ENCODE peak calls at places on chromosomes 6 and 20, in four cellular contexts. One of them, this sample, is unnamed.
A peak's percentile ranks its signal among the peaks of the same experiment; 100 is the strongest.

GRCh38 chr20:22861231-22861980 is 173.7 kb upstream of the SSTR4 start:
- DNase-seq in body of pancreas: no peak
- DNase-seq in H1: no peak
- DNase-seq in IMR-90: peak; percentile 10
- DNase-seq in this sample: no peak

GRCh38 chr20:45611054-45611453 is 18.5 kb upstream of the WFDC10A start:
- DNase-seq in body of pancreas: no peak
- DNase-seq in H1: no peak
- DNase-seq in IMR-90: peak; percentile 75
- DNase-seq in this sample: no peak

GRCh38 chr20:11274137-11274536 is 600.3 kb upstream of the JAG1 start:
- DNase-seq in body of pancreas: peak; percentile 36
- DNase-seq in H1: no peak
- DNase-seq in IMR-90: peak; percentile 79
- DNase-seq in this sample: peak; percentile 5

GRCh38 chr6:168099201-168100010 is 20.4 kb upstream of the FRMD1 start:
- DNase-seq in body of pancreas: no peak
- DNase-seq in H1: no peak
- DNase-seq in IMR-90: no peak
- DNase-seq in this sample: peak; percentile 7

GRCh38 chr6:34610819-34611477 is 54.8 kb upstream of the SPDEF start:
- DNase-seq in body of pancreas: no peak
- DNase-seq in H1: no peak
- DNase-seq in IMR-90: peak; percentile 95
- DNase-seq in this sample: peak; percentile 77

GRCh38 chr20:34528921-34529297 is 12.7 kb downstream of the DYNLRB1 start:
- DNase-seq in body of pancreas: no peak
- DNase-seq in H1: no peak
- DNase-seq in IMR-90: no peak
- DNase-seq in this sample: no peak

GRCh38 chr6:7624781-7625710 is 35.0 kb downstream of the SNRNP48 start:
- DNase-seq in body of pancreas: no peak
- DNase-seq in H1: no peak
- DNase-seq in IMR-90: no peak
- DNase-seq in this sample: peak; percentile 3

GRCh38 chr6:37125779-37126553 is 44.0 kb upstream of the PIM1 start:
- DNase-seq in body of pancreas: no peak
- DNase-seq in H1: peak; percentile 81
- DNase-seq in IMR-90: no peak
- DNase-seq in this sample: no peak

GRCh38 chr20:51812861-51813260 is 10.5 kb upstream of the SALL4 start:
- DNase-seq in body of pancreas: no peak
- DNase-seq in H1: no peak
- DNase-seq in IMR-90: no peak
- DNase-seq in this sample: no peak

DNA sequence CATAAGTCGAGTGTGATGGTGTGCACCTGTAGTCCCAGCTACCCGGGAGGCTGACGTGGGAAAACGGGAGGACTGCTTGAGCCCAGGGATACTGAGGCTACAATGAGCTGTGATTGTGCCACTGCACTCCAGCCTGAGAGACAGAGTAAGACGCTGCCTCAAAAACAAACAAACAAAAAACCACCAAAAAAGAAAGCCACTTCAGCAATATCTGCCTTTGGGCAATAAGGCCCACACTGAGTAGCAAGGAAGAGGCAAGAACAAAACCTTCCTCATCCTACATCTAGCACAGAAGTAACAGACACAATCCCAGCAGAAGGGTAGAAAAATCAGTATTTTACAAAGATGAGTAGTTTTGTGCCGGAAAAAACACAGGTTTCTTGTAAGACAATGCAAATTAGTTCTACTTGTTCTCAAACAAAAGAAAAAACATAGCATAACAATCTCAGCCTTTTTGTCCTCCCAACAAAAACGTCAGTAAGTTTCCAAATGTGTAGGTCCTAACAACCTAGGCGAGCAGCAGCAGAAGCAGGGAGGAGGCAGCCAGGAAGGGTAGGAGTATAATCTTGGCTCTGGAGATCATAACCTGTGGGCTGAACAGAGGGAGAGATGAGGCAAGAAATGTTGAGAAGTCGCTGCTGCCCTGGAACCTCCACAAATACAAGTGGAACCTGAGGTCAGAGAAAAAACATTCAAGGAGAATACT is 5.7 kb downstream of the PPP1R10 start:
- DNase-seq in body of pancreas: no peak
- DNase-seq in H1: no peak
- DNase-seq in IMR-90: no peak
- DNase-seq in this sample: no peak
- TF ChIP-seq POLR2A in body of pancreas: peak; percentile 12
- TF ChIP-seq POLR2A in H1: no peak
- TF ChIP-seq POLR2A in IMR-90: no peak
- TF ChIP-seq POLR2A in this sample: no peak

DNA sequence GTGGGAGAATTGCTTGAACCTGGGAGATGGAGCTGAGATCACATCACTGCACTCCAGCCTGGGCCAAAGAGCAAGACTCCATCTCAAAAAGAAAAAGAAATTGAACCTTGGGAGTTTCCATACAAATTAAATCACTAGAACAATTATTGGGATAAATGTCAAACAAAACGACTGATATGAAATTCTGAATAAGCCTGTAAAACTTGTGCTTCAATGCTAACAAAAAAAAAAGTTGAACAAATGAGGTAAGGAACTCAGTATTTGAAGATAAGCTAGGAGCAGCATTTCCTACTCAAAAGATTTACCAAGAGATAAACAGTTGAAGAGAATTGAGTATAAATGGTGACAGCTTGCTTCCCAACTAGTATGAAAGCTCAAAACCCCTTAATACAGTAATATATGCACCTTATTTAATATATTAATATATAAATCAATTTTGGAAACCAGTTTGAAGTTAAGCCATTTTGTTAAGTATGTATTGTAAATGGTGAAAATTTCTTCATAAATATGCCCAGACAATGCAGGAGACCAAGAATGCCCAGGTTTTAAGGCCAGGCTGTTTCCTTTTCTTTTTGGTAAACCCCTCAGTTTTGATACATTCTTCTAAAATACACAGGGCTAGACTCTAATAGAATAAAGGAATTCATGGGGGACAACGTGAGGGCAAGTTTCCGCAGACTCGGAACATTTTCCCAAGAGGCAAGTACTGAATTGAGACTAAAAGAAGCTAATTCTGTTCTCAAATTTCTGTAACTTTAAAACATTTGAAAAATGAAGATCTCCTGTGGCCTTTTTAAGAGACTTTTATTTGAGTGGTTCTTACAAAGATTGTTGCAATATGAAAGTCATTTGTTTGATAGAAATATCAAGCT is 3.9 kb downstream of the ROMO1 start:
- DNase-seq in body of pancreas: no peak
- DNase-seq in H1: no peak
- DNase-seq in IMR-90: no peak
- DNase-seq in this sample: no peak
- TF ChIP-seq POLR2A in body of pancreas: no peak
- TF ChIP-seq POLR2A in H1: no peak
- TF ChIP-seq POLR2A in IMR-90: no peak
- TF ChIP-seq POLR2A in this sample: no peak

DNA sequence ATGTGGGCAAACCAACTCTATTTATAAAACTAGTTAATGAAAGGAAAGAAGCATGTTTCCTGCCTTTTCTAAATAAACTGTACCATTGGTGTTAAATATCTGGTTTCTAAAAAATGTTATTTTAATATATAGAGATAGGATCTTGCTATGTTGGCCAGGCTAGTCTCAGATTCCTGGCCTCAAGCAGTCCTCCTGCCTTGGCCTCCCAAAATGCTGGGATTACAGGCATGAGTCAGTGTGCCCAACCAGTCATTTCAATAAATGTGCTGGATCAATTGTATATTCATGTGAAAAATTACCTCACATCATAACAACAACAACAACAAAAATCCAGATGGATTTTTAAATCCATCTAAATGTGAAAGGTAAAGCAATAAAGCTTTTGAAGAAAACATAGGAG is 80.3 kb downstream of the CDS2 start:
- DNase-seq in body of pancreas: no peak
- DNase-seq in H1: no peak
- DNase-seq in IMR-90: no peak
- DNase-seq in this sample: no peak
- TF ChIP-seq POLR2A in body of pancreas: no peak
- TF ChIP-seq POLR2A in H1: no peak
- TF ChIP-seq POLR2A in IMR-90: no peak
- TF ChIP-seq POLR2A in this sample: no peak

DNA sequence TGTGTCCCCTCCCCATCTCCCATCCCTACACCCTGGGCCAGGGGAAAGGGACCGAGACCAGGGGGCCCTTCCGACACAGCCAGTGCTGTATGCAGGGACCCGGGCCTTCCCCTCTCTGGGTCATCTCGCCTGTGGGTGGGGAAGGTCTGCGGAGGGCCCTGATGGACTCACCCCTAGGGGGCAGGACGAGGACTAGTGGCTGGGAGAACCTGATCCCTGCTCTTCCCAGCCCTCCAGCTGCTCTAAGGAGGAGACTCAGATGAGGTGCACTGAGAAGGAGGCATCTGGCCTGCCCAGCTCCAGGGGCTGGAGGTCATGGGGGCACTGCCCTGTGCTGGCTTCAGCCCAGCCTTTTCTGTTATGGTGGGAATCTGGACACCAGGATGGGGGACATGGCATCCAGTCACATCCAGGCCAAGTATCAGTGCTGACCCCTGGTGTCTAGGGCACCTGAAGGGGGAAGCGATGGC is 735 bp downstream of the MYL9 start:
- DNase-seq in body of pancreas: no peak
- DNase-seq in H1: peak; percentile 84
- DNase-seq in IMR-90: peak; percentile 70
- DNase-seq in this sample: no peak
- TF ChIP-seq POLR2A in body of pancreas: no peak
- TF ChIP-seq POLR2A in H1: no peak
- TF ChIP-seq POLR2A in IMR-90: peak; percentile 29
- TF ChIP-seq POLR2A in this sample: no peak

DNA sequence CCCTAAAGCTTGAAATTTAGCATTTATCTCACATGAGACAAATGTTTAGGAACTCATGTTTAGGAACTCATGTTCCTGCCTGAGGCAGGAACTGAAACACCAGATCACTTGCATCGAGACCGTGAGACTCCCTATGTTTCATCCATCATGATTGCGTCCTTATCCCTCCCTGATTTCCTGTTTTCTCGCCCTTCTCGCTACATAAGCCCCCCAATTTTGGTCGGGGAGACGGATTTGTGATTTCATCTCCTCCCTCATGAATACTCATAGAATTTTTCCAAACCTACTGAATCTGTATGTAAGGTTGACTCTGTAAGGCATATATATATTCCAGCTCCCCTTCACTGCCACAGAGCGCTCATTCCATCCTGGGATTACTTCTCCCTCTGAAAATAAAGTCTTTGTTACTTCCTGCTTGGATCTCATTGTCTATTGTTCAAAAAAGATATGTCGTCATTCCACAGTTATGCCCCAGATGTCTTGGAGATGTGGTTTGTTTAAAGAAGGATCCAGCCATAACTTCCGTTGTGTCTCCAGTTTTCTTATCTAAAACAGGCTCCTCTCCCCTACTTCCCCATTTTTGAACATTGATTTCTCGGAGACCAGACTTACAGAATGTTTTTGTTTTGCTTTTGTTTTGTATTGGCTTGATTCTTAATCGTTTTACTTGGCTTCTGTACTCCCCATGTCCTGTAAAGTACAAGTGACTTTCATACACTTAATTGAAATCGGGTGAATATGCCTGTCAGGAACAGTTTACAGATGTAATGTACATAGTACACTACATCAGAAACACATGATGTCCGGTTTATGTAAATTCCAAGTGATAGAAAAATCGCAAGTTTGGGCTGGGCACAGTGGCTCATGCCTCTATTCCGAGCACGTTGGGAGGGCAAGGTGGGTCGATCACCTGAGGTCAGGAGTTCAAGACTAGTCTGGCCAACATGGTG is 118.7 kb downstream of the HFE start:
- DNase-seq in body of pancreas: no peak
- DNase-seq in H1: no peak
- DNase-seq in IMR-90: peak; percentile 91
- DNase-seq in this sample: peak; percentile 76
- TF ChIP-seq POLR2A in body of pancreas: peak; percentile 65
- TF ChIP-seq POLR2A in H1: peak; percentile 100
- TF ChIP-seq POLR2A in IMR-90: peak; percentile 86
- TF ChIP-seq POLR2A in this sample: no peak

DNA sequence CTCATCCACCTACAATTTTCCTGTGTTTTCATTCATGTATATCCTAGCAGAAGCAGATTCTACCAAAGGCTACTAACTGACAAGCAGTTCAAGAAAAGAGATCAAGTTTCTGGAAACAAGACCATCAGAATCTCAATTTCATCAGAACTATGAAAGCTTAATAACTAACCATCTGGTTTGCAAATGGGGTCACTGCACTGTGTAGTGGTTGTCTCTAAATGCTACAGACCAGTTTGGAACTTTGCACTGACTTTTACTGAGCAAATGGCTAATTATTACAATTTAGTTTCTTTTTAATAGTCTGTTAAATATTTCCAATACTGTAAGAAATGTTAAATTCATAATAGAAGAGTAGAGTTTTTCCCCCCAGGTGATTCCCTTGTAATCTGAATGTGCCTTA is 64.5 kb downstream of the REPS1 start:
- DNase-seq in body of pancreas: no peak
- DNase-seq in H1: no peak
- DNase-seq in IMR-90: no peak
- DNase-seq in this sample: no peak
- TF ChIP-seq POLR2A in body of pancreas: no peak
- TF ChIP-seq POLR2A in H1: no peak
- TF ChIP-seq POLR2A in IMR-90: no peak
- TF ChIP-seq POLR2A in this sample: no peak

GRCh38 chr20:13996265-13996664 is 949 bp downstream of the MACROD2 start:
- DNase-seq in body of pancreas: no peak
- DNase-seq in H1: no peak
- DNase-seq in IMR-90: no peak
- DNase-seq in this sample: no peak

GRCh38 chr20:13995841-13996240 is 525 bp downstream of the MACROD2 start:
- DNase-seq in body of pancreas: peak; percentile 66
- DNase-seq in H1: peak; percentile 75
- DNase-seq in IMR-90: no peak
- DNase-seq in this sample: no peak

GRCh38 chr20:13990465-13990864 is at the start of gene SEL1L2:
- DNase-seq in body of pancreas: no peak
- DNase-seq in H1: peak; percentile 52
- DNase-seq in IMR-90: no peak
- DNase-seq in this sample: no peak

GRCh38 chr20:13991311-13991710 is 897 bp upstream of the SEL1L2 start:
- DNase-seq in body of pancreas: no peak
- DNase-seq in H1: no peak
- DNase-seq in IMR-90: no peak
- DNase-seq in this sample: no peak

GRCh38 chr20:13995086-13995665 is at the start of gene MACROD2:
- DNase-seq in body of pancreas: peak; percentile 99
- DNase-seq in H1: peak; percentile 100
- DNase-seq in IMR-90: peak; percentile 16
- DNase-seq in this sample: peak; percentile 58
- TF ChIP-seq POLR2A in body of pancreas: peak; percentile 77
- TF ChIP-seq POLR2A in H1: no peak
- TF ChIP-seq POLR2A in IMR-90: no peak
- TF ChIP-seq POLR2A in this sample: no peak